ENCODE peak calls at places on chromosomes 2 and 18, in five cellular contexts. L is hepatocyte; W is pancreas; G is HCT116; V is CD4-positive, alpha-beta memory T cell. B is an unnamed sample. For H3K27me3 and H3K36me3, the result is how much of the 10 kb centered on the place peaks cover.

GRCh38 chr2:158463496-158464095 is 6.8 kb downstream of the PKP4 start:
- DNase-seq in L (no peak), W (no peak), G (no peak), V (no peak), B (no peak)

GRCh38 chr2:16104345-16105177 is 164.2 kb downstream of the MYCN start:
- DNase-seq in L (peak), W (no peak), G (no peak), V (no peak), B (no peak)

GRCh38 chr2:103792039-103792438 is 1030.2 kb downstream of the TMEM182 start:
- DNase-seq in L (no peak), W (no peak), G (no peak), V (no peak), B (no peak)

GRCh38 chr18:58178476-58178875 is 134.4 kb downstream of the NEDD4L start:
- DNase-seq in L (no peak), W (no peak), G (no peak), V (no peak), B (no peak)

GRCh38 chr2:746697-747096 is 69.5 kb upstream of the TMEM18 start:
- DNase-seq in L (no peak), W (no peak), G (no peak), V (no peak), B (no peak)

GRCh38 chr2:148984449-148984848 is 54.0 kb upstream of the LYPD6B start:
- DNase-seq in L (no peak), W (no peak), G (no peak), V (no peak), B (no peak)

GRCh38 chr2:113965644-113966043 is 75.8 kb downstream of the ACTR3 start:
- DNase-seq in L (peak), W (no peak), G (peak), V (no peak), B (peak)

GRCh38 chr2:10414591-10414990 is 33.5 kb downstream of the ODC1 start:
- DNase-seq in L (no peak), W (peak), G (no peak), V (no peak), B (no peak)

GRCh38 chr2:156841321-156841720 is 405.1 kb downstream of the GPD2 start:
- DNase-seq in L (no peak), W (no peak), G (no peak), V (no peak), B (no peak)

GRCh38 chr2:169072163-169072925 is 3.0 kb downstream of the DHRS9 start:
- DNase-seq in L (no peak), W (no peak), G (no peak), V (no peak), B (no peak)

GRCh38 chr2:84969511-84970265 is 1.3 kb upstream of the KCMF1 start:
- DNase-seq in L (no peak), W (no peak), G (no peak), V (peak), B (no peak)

GRCh38 chr2:64797881-64798590 is 144.3 kb upstream of the SERTAD2 start:
- DNase-seq in L (no peak), W (peak), G (no peak), V (no peak), B (no peak)

GRCh38 chr2:11579867-11580659 is 46.2 kb downstream of the GREB1 start:
- DNase-seq in L (no peak), W (no peak), G (no peak), V (no peak), B (no peak)

GRCh38 chr2:86675104-86675503 is 45.0 kb upstream of the RMND5A start:
- DNase-seq in L (no peak), W (no peak), G (no peak), V (no peak), B (no peak)
- H3K27me3 ChIP-seq in L (under half), W (under half), G (under half), V (under half), B (under half)

GRCh38 chr18:22988208-22988607 is 55.1 kb downstream of the RBBP8 start:
- DNase-seq in L (no peak), W (no peak), G (no peak), V (no peak), B (no peak)

GRCh38 chr18:22983175-22983574 is 50.0 kb downstream of the RBBP8 start:
- DNase-seq in L (peak), W (no peak), G (peak), V (no peak), B (peak)

GRCh38 chr18:22985250-22985649 is 52.1 kb downstream of the RBBP8 start:
- DNase-seq in L (no peak), W (no peak), G (no peak), V (no peak), B (no peak)

GRCh38 chr18:22987547-22988182 is 54.5 kb downstream of the RBBP8 start:
- DNase-seq in L (peak), W (no peak), G (no peak), V (no peak), B (no peak)
- H3K27ac ChIP-seq in L (no peak), W (no peak), G (no peak), V (no peak), B (no peak)

DNA sequence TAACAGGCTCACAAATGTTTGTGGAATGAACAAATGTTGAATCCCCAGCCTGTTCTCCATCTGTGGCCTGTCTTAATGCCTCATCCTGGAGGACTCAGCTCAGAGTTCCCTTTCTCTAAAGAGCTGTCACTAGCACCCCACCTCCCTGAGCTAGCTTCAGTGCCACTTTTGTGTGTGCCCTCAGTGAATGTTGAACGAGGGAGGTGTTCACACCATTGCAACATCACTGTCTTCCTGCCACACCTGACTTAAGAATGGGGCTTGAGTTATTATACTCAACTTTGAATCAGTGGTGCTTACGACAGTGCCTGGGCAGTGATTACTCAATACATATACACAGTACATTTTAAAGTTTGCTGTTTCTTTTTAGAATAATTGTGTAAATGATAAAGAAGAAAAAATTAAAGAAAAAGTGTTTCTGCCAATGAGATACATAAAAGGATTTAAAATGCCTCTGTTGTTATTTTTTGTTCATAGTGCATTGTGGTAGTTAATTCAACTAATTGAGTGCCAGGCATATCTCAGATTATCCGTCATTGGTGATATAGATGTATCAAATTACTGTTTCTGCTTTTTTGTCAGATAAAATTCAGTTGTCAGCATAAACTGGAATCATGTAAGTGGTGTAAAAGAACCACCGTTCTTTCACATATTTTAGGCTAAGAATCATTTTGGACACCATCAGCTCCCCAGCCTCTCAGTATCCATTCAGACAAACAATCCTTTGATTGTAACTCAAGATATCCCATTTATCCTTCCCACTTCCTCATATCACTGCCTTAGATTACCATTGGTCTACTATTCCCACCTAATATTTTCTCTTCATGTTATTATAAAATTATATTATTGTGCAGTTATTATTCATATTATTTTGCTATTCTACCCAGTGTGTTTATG is 304.7 kb downstream of the PTPRM start:
- DNase-seq in L (peak), W (no peak), G (no peak), V (no peak), B (no peak)
- H3K36me3 ChIP-seq in L (under half), W (under half), G (under half), V (under half), B (under half)

GRCh38 chr2:236503583-236503982 is 66.0 kb upstream of the ACKR3 start:
- DNase-seq in L (no peak), W (no peak), G (no peak), V (no peak), B (no peak)
- H3K27me3 ChIP-seq in L (under half), W (under half), G (under half), V (under half), B (under half)

GRCh38 chr2:219465659-219466561 is 31.3 kb downstream of the SPEG start:
- DNase-seq in L (no peak), W (no peak), G (no peak), V (no peak), B (no peak)
- H3K27ac ChIP-seq in L (no peak), W (no peak), G (no peak), V (no peak), B (no peak)

B was measured in naive thymus-derived CD4-positive, alpha-beta T cell.